ENCODE peak calls at places on chromosome X, in four cellular contexts. One of them, this sample, is unnamed.

GRCh38 chrX:1400731-1401471 is 9.0 kb upstream of the SLC25A6 start:
- DNase-seq in RCC 7860: no peak
- DNase-seq in MV-4-11: no peak
- DNase-seq in cardiac muscle cell: no peak
- DNase-seq in this sample: no peak

GRCh38 chrX:105299286-105299685 is 78.8 kb upstream of the TEX13A start:
- DNase-seq in cardiac muscle cell: no peak
- DNase-seq in RCC 7860: no peak
- DNase-seq in MV-4-11: no peak
- DNase-seq in this sample: no peak

GRCh38 chrX:14125451-14125850 is 95.8 kb upstream of the GEMIN8 start:
- DNase-seq in cardiac muscle cell: no peak
- DNase-seq in MV-4-11: no peak
- DNase-seq in RCC 7860: no peak
- DNase-seq in this sample: no peak

GRCh38 chrX:29470029-29470428 is 745.3 kb upstream of the MAGEB2 start:
- DNase-seq in MV-4-11: no peak
- DNase-seq in cardiac muscle cell: peak
- DNase-seq in RCC 7860: no peak
- DNase-seq in this sample: peak

GRCh38 chrX:102711872-102712215 is 404 bp upstream of the GPRASP2 start:
- DNase-seq in MV-4-11: no peak
- DNase-seq in RCC 7860: no peak
- DNase-seq in cardiac muscle cell: no peak
- DNase-seq in this sample: no peak

GRCh38 chrX:15915959-15916703 is 61.5 kb upstream of the AP1S2 start:
- DNase-seq in MV-4-11: peak
- DNase-seq in cardiac muscle cell: peak
- DNase-seq in RCC 7860: no peak
- DNase-seq in this sample: no peak

GRCh38 chrX:9180623-9181022 is 146.7 kb upstream of the FAM9B start:
- DNase-seq in RCC 7860: no peak
- DNase-seq in cardiac muscle cell: no peak
- DNase-seq in MV-4-11: no peak
- DNase-seq in this sample: no peak

GRCh38 chrX:130887392-130887791 is 15.6 kb downstream of the ENOX2 start:
- DNase-seq in cardiac muscle cell: no peak
- DNase-seq in RCC 7860: no peak
- DNase-seq in MV-4-11: no peak
- DNase-seq in this sample: no peak

GRCh38 chrX:69031181-69031580 is 134.1 kb downstream of the PJA1 start:
- DNase-seq in MV-4-11: no peak
- DNase-seq in cardiac muscle cell: no peak
- DNase-seq in RCC 7860: no peak
- DNase-seq in this sample: no peak

GRCh38 chrX:41720125-41720780 is 3.7 kb upstream of the GPR82 start:
- DNase-seq in RCC 7860: no peak
- DNase-seq in cardiac muscle cell: peak
- DNase-seq in MV-4-11: peak
- DNase-seq in this sample: no peak

GRCh38 chrX:113512700-113513395 is 672.2 kb upstream of the AMOT start:
- DNase-seq in MV-4-11: no peak
- DNase-seq in RCC 7860: peak
- DNase-seq in cardiac muscle cell: peak
- DNase-seq in this sample: no peak

GRCh38 chrX:149221246-149221645 is 283.9 kb downstream of the IDS start:
- DNase-seq in MV-4-11: no peak
- DNase-seq in cardiac muscle cell: no peak
- DNase-seq in RCC 7860: no peak
- DNase-seq in this sample: no peak

GRCh38 chrX:65581661-65582339 is 47.2 kb upstream of the LAS1L start:
- DNase-seq in RCC 7860: peak
- DNase-seq in MV-4-11: peak
- DNase-seq in cardiac muscle cell: peak
- DNase-seq in this sample: peak

GRCh38 chrX:1262369-1262768 is 6.2 kb upstream of the CSF2RA start:
- DNase-seq in MV-4-11: no peak
- DNase-seq in RCC 7860: no peak
- DNase-seq in cardiac muscle cell: no peak
- DNase-seq in this sample: no peak

GRCh38 chrX:1554469-1555210 is 17.7 kb upstream of the P2RY8 start:
- DNase-seq in RCC 7860: no peak
- DNase-seq in MV-4-11: peak
- DNase-seq in cardiac muscle cell: no peak
- DNase-seq in this sample: no peak

GRCh38 chrX:130057209-130057608 is 53.1 kb downstream of the ELF4 start:
- DNase-seq in MV-4-11: no peak
- DNase-seq in cardiac muscle cell: no peak
- DNase-seq in RCC 7860: no peak
- DNase-seq in this sample: no peak

GRCh38 chrX:148466292-148466691 is 34.1 kb upstream of the AFF2 start:
- DNase-seq in cardiac muscle cell: no peak
- DNase-seq in RCC 7860: no peak
- DNase-seq in MV-4-11: no peak
- DNase-seq in this sample: no peak

GRCh38 chrX:53116101-53116500 is 22.2 kb downstream of the KANTR start:
- DNase-seq in MV-4-11: no peak
- DNase-seq in cardiac muscle cell: peak
- DNase-seq in RCC 7860: no peak
- DNase-seq in this sample: no peak

GRCh38 chrX:135984220-135984619 is 1.0 kb upstream of the SLC9A6 start:
- DNase-seq in RCC 7860: no peak
- DNase-seq in cardiac muscle cell: no peak
- DNase-seq in MV-4-11: no peak
- DNase-seq in this sample: no peak

GRCh38 chrX:54181196-54181953 is 1.7 kb downstream of the FAM120C start:
- DNase-seq in MV-4-11: peak
- DNase-seq in RCC 7860: peak
- DNase-seq in cardiac muscle cell: peak
- DNase-seq in this sample: no peak

GRCh38 chrX:26442340-26442739 is 226.4 kb downstream of the MAGEB5 start:
- DNase-seq in cardiac muscle cell: peak
- DNase-seq in RCC 7860: no peak
- DNase-seq in MV-4-11: no peak
- DNase-seq in this sample: no peak

GRCh38 chrX:69221239-69222102 is 56.2 kb upstream of the PJA1 start:
- DNase-seq in MV-4-11: no peak
- DNase-seq in cardiac muscle cell: no peak
- DNase-seq in RCC 7860: no peak
- DNase-seq in this sample: no peak

GRCh38 chrX:11543249-11543648 is 122.5 kb downstream of the ARHGAP6 start:
- DNase-seq in RCC 7860: no peak
- DNase-seq in MV-4-11: no peak
- DNase-seq in cardiac muscle cell: no peak
- DNase-seq in this sample: no peak

GRCh38 chrX:37722595-37722994 is 37.0 kb downstream of the XK start:
- DNase-seq in MV-4-11: no peak
- DNase-seq in RCC 7860: no peak
- DNase-seq in cardiac muscle cell: no peak
- DNase-seq in this sample: no peak

GRCh38 chrX:51332188-51332942 is at the start of gene NUDT10:
- DNase-seq in cardiac muscle cell: peak
- DNase-seq in RCC 7860: no peak
- DNase-seq in MV-4-11: no peak
- DNase-seq in this sample: no peak

GRCh38 chrX:8191022-8191421 is 20.0 kb upstream of the VCX2 start:
- DNase-seq in RCC 7860: peak
- DNase-seq in MV-4-11: no peak
- DNase-seq in cardiac muscle cell: no peak
- DNase-seq in this sample: peak

GRCh38 chrX:40938418-40938817 is 146.8 kb upstream of the USP9X start:
- DNase-seq in RCC 7860: peak
- DNase-seq in MV-4-11: no peak
- DNase-seq in cardiac muscle cell: peak
- DNase-seq in this sample: peak

GRCh38 chrX:52270453-52271116 is 85.9 kb downstream of the MAGED4 start:
- DNase-seq in RCC 7860: no peak
- DNase-seq in MV-4-11: no peak
- DNase-seq in cardiac muscle cell: no peak
- DNase-seq in this sample: no peak

GRCh38 chrX:155857561-155857960 is 23.6 kb upstream of the VAMP7 start:
- DNase-seq in MV-4-11: peak
- DNase-seq in cardiac muscle cell: peak
- DNase-seq in RCC 7860: no peak
- DNase-seq in this sample: no peak

GRCh38 chrX:149799095-149799721 is 17.5 kb downstream of the MAGEA9 start:
- DNase-seq in MV-4-11: no peak
- DNase-seq in RCC 7860: no peak
- DNase-seq in cardiac muscle cell: no peak
- DNase-seq in this sample: no peak

GRCh38 chrX:150058728-150059127 is 120.4 kb upstream of the EOLA2 start:
- DNase-seq in cardiac muscle cell: no peak
- DNase-seq in MV-4-11: no peak
- DNase-seq in RCC 7860: no peak
- DNase-seq in this sample: no peak

GRCh38 chrX:132614297-132614696 is 125.5 kb upstream of the MBNL3 start:
- DNase-seq in RCC 7860: no peak
- DNase-seq in MV-4-11: no peak
- DNase-seq in cardiac muscle cell: no peak
- DNase-seq in this sample: no peak

GRCh38 chrX:136529795-136530194 is 2.2 kb upstream of the VGLL1 start:
- DNase-seq in RCC 7860: no peak
- DNase-seq in MV-4-11: no peak
- DNase-seq in cardiac muscle cell: no peak
- DNase-seq in this sample: no peak

GRCh38 chrX:64151911-64152310 is 53.6 kb downstream of the AMER1 start:
- DNase-seq in cardiac muscle cell: no peak
- DNase-seq in RCC 7860: no peak
- DNase-seq in MV-4-11: no peak
- DNase-seq in this sample: no peak

GRCh38 chrX:74119016-74119910 is 184.7 kb upstream of the ZCCHC13 start:
- DNase-seq in cardiac muscle cell: peak
- DNase-seq in RCC 7860: peak
- DNase-seq in MV-4-11: peak
- DNase-seq in this sample: peak

GRCh38 chrX:13876652-13877051 is 59.8 kb upstream of the GPM6B start:
- DNase-seq in RCC 7860: peak
- DNase-seq in MV-4-11: no peak
- DNase-seq in cardiac muscle cell: peak
- DNase-seq in this sample: no peak

GRCh38 chrX:18410038-18410437 is 15.4 kb upstream of the CDKL5 start:
- DNase-seq in MV-4-11: peak
- DNase-seq in RCC 7860: no peak
- DNase-seq in cardiac muscle cell: peak
- DNase-seq in this sample: no peak